ENCODE peak calls at places on chromosomes 5 and 9, in six cellular contexts. E, J, B, M, O and V are unnamed samples.

GRCh38 chr9:3256571-3256970 is 269.2 kb downstream of the RFX3 start:
- DNase-seq in O (no peak), E (no peak), M (peak; percentile 14), J (no peak), B (no peak), V (no peak)

GRCh38 chr9:27925815-27926214 is 352.5 kb upstream of the C9orf72 start:
- DNase-seq in E (no peak), J (no peak), M (no peak), B (no peak), O (no peak), V (no peak)

GRCh38 chr9:37503736-37504135 is 18.0 kb downstream of the POLR1E start:
- DNase-seq in O (no peak), J (no peak), M (no peak), E (peak; percentile 18), B (no peak), V (no peak)

GRCh38 chr5:59799668-59800374 is 93.7 kb downstream of the PDE4D start:
- DNase-seq in B (no peak), J (no peak), M (peak; percentile 79), O (no peak), E (peak; percentile 72), V (peak; percentile 10)

GRCh38 chr5:64506567-64507321 is 929 bp downstream of the RGS7BP start:
- DNase-seq in O (no peak), J (peak; percentile 38), E (no peak), B (no peak), M (no peak), V (no peak)

GRCh38 chr5:139638090-139638735 is 9.9 kb upstream of the CXXC5 start:
- DNase-seq in B (peak; percentile 96), O (peak; percentile 87), J (peak; percentile 77), M (peak; percentile 83), E (peak; percentile 73), V (peak; percentile 3)

GRCh38 chr5:142095035-142095434 is 13.5 kb upstream of the NDFIP1 start:
- DNase-seq in J (no peak), O (no peak), M (no peak), B (no peak), E (no peak), V (no peak)

GRCh38 chr9:111728617-111729366 is 65.9 kb downstream of the SHOC1 start:
- DNase-seq in E (peak; percentile 93), M (peak; percentile 94), B (no peak), O (no peak), J (no peak), V (no peak)

GRCh38 chr9:125430161-125430485 is 168.5 kb downstream of the GAPVD1 start:
- DNase-seq in M (no peak), B (no peak), O (no peak), J (peak; percentile 35), E (no peak), V (no peak)

GRCh38 chr5:118700510-118700909 is 287.8 kb downstream of the DTWD2 start:
- DNase-seq in M (no peak), E (no peak), B (no peak), O (no peak), J (no peak), V (no peak)

GRCh38 chr9:71741841-71742648 is 26.3 kb downstream of the CEMIP2 start:
- DNase-seq in J (no peak), E (no peak), O (no peak), M (peak; percentile 95), B (no peak), V (no peak)

GRCh38 chr5:127316013-127316412 is 25.4 kb downstream of the MEGF10 start:
- DNase-seq in E (no peak), O (no peak), M (no peak), J (no peak), B (no peak), V (no peak)

GRCh38 chr9:137694962-137695875 is 76.4 kb downstream of the EHMT1 start:
- DNase-seq in O (peak; percentile 67), E (peak; percentile 13), B (peak; percentile 76), M (peak; percentile 27), J (no peak), V (no peak)

GRCh38 chr5:152990771-152991170 is 499.7 kb upstream of the GRIA1 start:
- DNase-seq in O (no peak), E (no peak), B (no peak), J (no peak), M (no peak), V (no peak)

GRCh38 chr9:6354072-6354686 is 26.0 kb downstream of the TPD52L3 start:
- DNase-seq in B (no peak), M (peak; percentile 86), E (peak; percentile 54), J (no peak), O (no peak), V (peak; percentile 19)

GRCh38 chr5:175844174-175844573 is 27.2 kb upstream of the CPLX2 start:
- DNase-seq in E (no peak), J (no peak), B (no peak), M (no peak), O (no peak), V (no peak)

GRCh38 chr9:95067888-95068287 is 249.6 kb downstream of the FANCC start:
- DNase-seq in B (no peak), M (no peak), E (no peak), O (no peak), J (no peak), V (no peak)

GRCh38 chr9:95124582-95125359 is 192.7 kb downstream of the FANCC start:
- DNase-seq in E (no peak), J (no peak), M (no peak), B (no peak), O (no peak), V (no peak)

GRCh38 chr5:151805414-151806225 is 33.9 kb downstream of the G3BP1 start:
- DNase-seq in J (no peak), O (no peak), B (no peak), E (no peak), M (peak; percentile 91), V (no peak)

GRCh38 chr5:141695627-141696180 is 13.7 kb upstream of the ARAP3 start:
- DNase-seq in M (no peak), E (peak; percentile 46), O (peak; percentile 61), B (no peak), J (no peak), V (no peak)

GRCh38 chr5:58582004-58582403 is 871 bp upstream of the RAB3C start:
- DNase-seq in J (no peak), O (no peak), E (no peak), M (no peak), B (no peak), V (no peak)

DNA sequence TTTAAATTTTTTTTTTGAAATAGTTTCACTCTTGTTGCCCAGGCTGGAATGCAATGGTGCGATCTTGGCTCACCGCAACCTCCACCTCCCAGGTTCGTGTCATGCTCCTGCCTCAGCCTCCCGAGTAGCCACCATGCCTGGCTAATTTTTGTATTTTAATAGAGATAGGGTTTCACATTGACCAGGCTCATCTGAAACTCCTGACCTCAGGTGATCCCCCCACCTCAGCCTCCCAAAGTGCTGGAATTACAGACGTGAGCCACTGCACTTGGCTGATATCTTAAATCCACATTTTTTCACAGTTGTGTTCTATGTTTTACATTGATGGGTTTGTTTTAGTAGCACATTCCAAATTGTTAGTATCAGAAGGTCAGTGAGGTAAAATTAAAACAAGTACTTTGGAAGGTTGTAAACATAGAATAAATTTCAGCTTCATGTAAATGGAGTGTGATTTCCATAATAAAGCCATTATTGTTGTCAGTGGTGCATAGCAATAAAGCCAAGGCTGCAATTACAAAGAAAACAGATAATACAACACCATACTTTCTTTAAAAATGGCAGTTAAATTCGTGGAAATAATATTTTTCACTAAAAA is 287.2 kb downstream of the ARRDC3 start:
- DNase-seq in B (no peak), J (no peak), E (no peak), M (no peak), O (no peak), V (no peak)
- H3K4me1 ChIP-seq in B (no peaks in the 10 kb centered on the region), J (peaks cover 4% of the 10 kb centered on the region), E (no peaks in the 10 kb centered on the region), M (no peaks in the 10 kb centered on the region), O (peaks cover 7% of the 10 kb centered on the region), V (no peaks in the 10 kb centered on the region)

GRCh38 chr5:36214434-36214833 is 27.3 kb downstream of the NADK2 start:
- DNase-seq in B (no peak), J (no peak), M (peak; percentile 15), O (no peak), E (peak; percentile 8), V (no peak)
- TF ChIP-seq CTCF in B (no peak), J (no peak), M (no peak), O (peak; percentile 26), E (peak; percentile 41), V (no peak)

GRCh38 chr5:55437859-55438206 is 96.9 kb downstream of the PLPP1 start:
- DNase-seq in B (no peak), O (no peak), M (no peak), E (no peak), J (no peak), V (no peak)

GRCh38 chr5:55441107-55441771 is 93.5 kb downstream of the PLPP1 start:
- DNase-seq in O (no peak), B (no peak), E (no peak), J (no peak), M (no peak), V (no peak)

GRCh38 chr5:55441954-55442353 is 92.8 kb downstream of the PLPP1 start:
- DNase-seq in J (no peak), O (no peak), M (no peak), B (no peak), E (no peak), V (no peak)

GRCh38 chr5:55438931-55439477 is 95.8 kb downstream of the PLPP1 start:
- DNase-seq in E (peak; percentile 4), M (peak; percentile 87), B (no peak), O (no peak), J (no peak), V (no peak)

DNA sequence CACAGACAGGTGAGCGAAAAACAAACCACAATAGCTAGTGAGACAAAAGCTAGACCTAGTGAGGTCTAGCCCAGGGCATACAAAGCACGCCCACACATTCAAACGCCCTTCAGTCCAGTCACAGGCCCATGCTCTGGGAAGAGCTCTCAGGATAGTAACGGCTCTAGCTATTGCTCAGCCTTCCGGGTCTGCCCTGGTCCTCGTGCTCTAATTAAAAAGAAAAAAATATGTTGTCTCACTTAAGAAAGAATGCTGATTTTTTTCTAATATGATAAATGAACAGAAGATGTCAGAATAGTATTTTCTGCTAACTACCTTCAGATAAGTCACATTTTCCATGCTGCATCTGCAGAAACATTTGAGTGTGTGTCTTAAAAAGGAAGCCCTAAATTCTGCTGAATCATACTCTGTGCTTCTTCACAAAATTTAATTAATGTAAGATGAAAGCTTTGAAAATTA is 94.5 kb downstream of the PLPP1 start:
- DNase-seq in M (no peak), O (no peak), B (no peak), E (no peak), J (no peak), V (no peak)
- H3K4me1 ChIP-seq in M (peaks cover 12% of the 10 kb centered on the region), O (peaks cover 82% of the 10 kb centered on the region), B (peaks cover 47% of the 10 kb centered on the region), E (peaks cover 26% of the 10 kb centered on the region), J (peaks cover 9% of the 10 kb centered on the region), V (no peaks in the 10 kb centered on the region)

GRCh38 chr5:33937017-33937699 is 972 bp downstream of the RXFP3 start:
- DNase-seq in J (no peak), B (peak; percentile 34), M (peak; percentile 6), O (no peak), E (no peak), V (no peak)

GRCh38 chr5:33937700-33938506 is 1.7 kb downstream of the RXFP3 start:
- DNase-seq in B (no peak), J (no peak), M (no peak), E (no peak), O (no peak), V (no peak)

GRCh38 chr5:33933723-33934544 is 2.3 kb upstream of the RXFP3 start:
- DNase-seq in B (no peak), J (no peak), E (peak; percentile 82), M (peak; percentile 25), O (no peak), V (no peak)

GRCh38 chr5:33936381-33937016 is at the start of gene RXFP3:
- DNase-seq in O (no peak), M (peak; percentile 58), J (no peak), B (peak; percentile 47), E (no peak), V (no peak)

GRCh38 chr5:33936004-33936380 is 194 bp upstream of the RXFP3 start:
- DNase-seq in M (peak; percentile 68), O (peak; percentile 51), J (peak; percentile 74), E (peak; percentile 46), B (peak; percentile 72), V (no peak)
- TF ChIP-seq CTCF in M (no peak), O (peak; percentile 46), J (no peak), E (no peak), B (peak; percentile 12), V (no peak)